ENCODE peak calls at places on chromosome 3, in nine cellular contexts. S is thoracic aorta, P is hepatocyte, F is BE2C, X is neural progenitor cell, G is dorsolateral prefrontal cortex, J is left lung, R is NT2/D1, C is K562. K is an unnamed sample. For H3K27me3, the result is how much of the 10 kb centered on the place peaks cover.

GRCh38 chr3:184814214-184814613 is 2.2 kb downstream of the VPS8 start:
- DNase-seq in G (no peak), R (no peak), F (no peak), X (no peak), S (no peak), C (no peak), J (no peak), P (no peak), K (no peak)

GRCh38 chr3:197790033-197790432 is 1.0 kb upstream of the LRCH3 start:
- DNase-seq in X (no peak), F (no peak), R (no peak), J (no peak), S (no peak), G (no peak), P (no peak), C (no peak), K (no peak)

GRCh38 chr3:20924646-20925395 is 738.8 kb upstream of the SGO1 start:
- DNase-seq in F (no peak), J (no peak), S (no peak), G (no peak), X (no peak), P (no peak), R (no peak), C (no peak), K (peak)

GRCh38 chr3:134929976-134930375 is 134.9 kb downstream of the EPHB1 start:
- DNase-seq in P (no peak), G (no peak), X (no peak), R (no peak), S (no peak), C (no peak), F (no peak), J (no peak), K (no peak)

GRCh38 chr3:120798346-120798745 is 55.8 kb downstream of the GTF2E1 start:
- DNase-seq in G (no peak), X (no peak), R (no peak), J (no peak), C (no peak), P (no peak), F (no peak), S (no peak), K (no peak)

GRCh38 chr3:107198522-107199271 is 178.5 kb upstream of the CCDC54 start:
- DNase-seq in S (no peak), X (no peak), C (no peak), G (peak), R (no peak), F (peak), J (no peak), P (no peak), K (no peak)

GRCh38 chr3:188534633-188535032 is 380.7 kb downstream of the LPP start:
- DNase-seq in S (no peak), J (no peak), F (no peak), R (no peak), P (no peak), G (no peak), X (no peak), C (no peak), K (no peak)

GRCh38 chr3:41450416-41451231 is 251.3 kb downstream of the CTNNB1 start:
- DNase-seq in S (no peak), F (no peak), J (no peak), R (peak), G (no peak), P (peak), X (peak), C (no peak), K (no peak)

GRCh38 chr3:186815490-186815889 is 9.2 kb upstream of the RFC4 start:
- DNase-seq in G (no peak), F (no peak), C (peak), S (no peak), P (no peak), R (no peak), X (no peak), J (no peak), K (no peak)

GRCh38 chr3:186315581-186316354 is 46.3 kb downstream of the DGKG start:
- DNase-seq in S (no peak), J (no peak), F (no peak), G (no peak), C (no peak), P (no peak), X (no peak), R (no peak), K (no peak)

GRCh38 chr3:128334086-128334650 is 132.5 kb downstream of the DNAJB8 start:
- DNase-seq in P (no peak), S (no peak), R (no peak), F (no peak), J (no peak), X (no peak), G (peak), C (no peak), K (no peak)

GRCh38 chr3:195385526-195385925 is 57.3 kb downstream of the ACAP2 start:
- DNase-seq in G (no peak), C (no peak), X (peak), F (no peak), J (no peak), S (no peak), R (peak), P (no peak), K (peak)

GRCh38 chr3:177681156-177681555 is 483.9 kb upstream of the TBL1XR1 start:
- DNase-seq in S (no peak), X (no peak), F (no peak), C (no peak), R (no peak), P (no peak), G (no peak), J (no peak), K (no peak)

GRCh38 chr3:193865339-193865738 is 270.6 kb upstream of the HES1 start:
- DNase-seq in X (no peak), J (no peak), R (no peak), C (no peak), P (no peak), S (no peak), F (no peak), G (no peak), K (no peak)
- H3K27me3 ChIP-seq in X (under half), J (under half), R (under half), C (under half), P (under half), S (under half), F (under half), G (under half), K (under half)

GRCh38 chr3:9161811-9162210 is 87.6 kb downstream of the SRGAP3 start:
- DNase-seq in J (no peak), G (no peak), P (no peak), R (no peak), S (no peak), C (no peak), X (no peak), F (no peak), K (no peak)

GRCh38 chr3:9158865-9159630 is 90.4 kb downstream of the SRGAP3 start:
- DNase-seq in R (no peak), F (no peak), X (no peak), P (peak), G (no peak), C (peak), J (no peak), S (no peak), K (no peak)

GRCh38 chr3:9157651-9158383 is 91.6 kb downstream of the SRGAP3 start:
- DNase-seq in F (no peak), C (no peak), J (no peak), X (peak), P (no peak), G (no peak), S (no peak), R (no peak), K (no peak)

GRCh38 chr3:9163289-9163688 is 86.2 kb downstream of the SRGAP3 start:
- DNase-seq in P (no peak), X (no peak), R (no peak), G (no peak), C (no peak), J (no peak), S (no peak), F (no peak), K (no peak)

GRCh38 chr3:9161298-9161697 is 88.1 kb downstream of the SRGAP3 start:
- DNase-seq in P (no peak), C (no peak), R (no peak), S (no peak), G (no peak), J (no peak), F (no peak), X (no peak), K (no peak)
- H3K27me3 ChIP-seq in P (under half), C (under half), R (under half), S (under half), G (under half), J (under half), F (under half), X (under half), K (under half)

GRCh38 chr3:115624029-115624645 is 827 bp downstream of the GAP43 start:
- DNase-seq in G (no peak), J (no peak), X (peak), C (no peak), S (no peak), P (no peak), R (no peak), F (peak), K (no peak)

GRCh38 chr3:115626006-115626409 is 2.7 kb downstream of the GAP43 start:
- DNase-seq in F (peak), S (no peak), G (no peak), P (no peak), J (no peak), X (no peak), C (no peak), R (no peak), K (no peak)

GRCh38 chr3:115623414-115623868 is at the start of gene GAP43:
- DNase-seq in S (no peak), G (peak), C (no peak), R (peak), F (peak), X (peak), J (peak), P (peak), K (peak)

GRCh38 chr3:115626711-115627110 is 3.4 kb downstream of the GAP43 start:
- DNase-seq in F (no peak), P (no peak), S (no peak), C (no peak), R (no peak), G (no peak), X (peak), J (no peak), K (no peak)

DNA sequence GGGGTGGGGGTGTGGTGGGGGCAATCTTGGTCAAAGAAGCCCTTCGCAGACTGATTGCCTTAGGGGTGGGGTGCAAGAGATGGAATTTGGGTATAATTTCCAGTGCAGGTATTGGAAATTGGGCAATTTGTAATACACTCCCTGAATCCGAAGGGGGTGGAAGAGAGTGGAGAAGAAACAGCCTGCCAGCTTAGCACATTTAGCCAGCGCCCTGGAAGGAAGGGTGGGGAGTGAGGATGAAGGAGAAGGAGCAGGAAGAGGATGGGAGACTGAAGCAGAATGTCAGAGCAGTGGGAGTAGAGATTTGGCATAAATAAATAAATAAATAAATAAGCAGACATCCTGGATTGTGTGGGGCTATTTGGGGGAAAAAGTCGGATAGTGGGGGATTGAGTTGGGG is 1.6 kb downstream of the GAP43 start:
- DNase-seq in C (no peak), G (no peak), F (no peak), R (no peak), P (no peak), S (no peak), J (no peak), X (peak), K (no peak)
- H3K27me3 ChIP-seq in C (under half), G (under half), F (under half), R (under half), P (under half), S (under half), J (under half), X (under half), K (half or more)

DNA sequence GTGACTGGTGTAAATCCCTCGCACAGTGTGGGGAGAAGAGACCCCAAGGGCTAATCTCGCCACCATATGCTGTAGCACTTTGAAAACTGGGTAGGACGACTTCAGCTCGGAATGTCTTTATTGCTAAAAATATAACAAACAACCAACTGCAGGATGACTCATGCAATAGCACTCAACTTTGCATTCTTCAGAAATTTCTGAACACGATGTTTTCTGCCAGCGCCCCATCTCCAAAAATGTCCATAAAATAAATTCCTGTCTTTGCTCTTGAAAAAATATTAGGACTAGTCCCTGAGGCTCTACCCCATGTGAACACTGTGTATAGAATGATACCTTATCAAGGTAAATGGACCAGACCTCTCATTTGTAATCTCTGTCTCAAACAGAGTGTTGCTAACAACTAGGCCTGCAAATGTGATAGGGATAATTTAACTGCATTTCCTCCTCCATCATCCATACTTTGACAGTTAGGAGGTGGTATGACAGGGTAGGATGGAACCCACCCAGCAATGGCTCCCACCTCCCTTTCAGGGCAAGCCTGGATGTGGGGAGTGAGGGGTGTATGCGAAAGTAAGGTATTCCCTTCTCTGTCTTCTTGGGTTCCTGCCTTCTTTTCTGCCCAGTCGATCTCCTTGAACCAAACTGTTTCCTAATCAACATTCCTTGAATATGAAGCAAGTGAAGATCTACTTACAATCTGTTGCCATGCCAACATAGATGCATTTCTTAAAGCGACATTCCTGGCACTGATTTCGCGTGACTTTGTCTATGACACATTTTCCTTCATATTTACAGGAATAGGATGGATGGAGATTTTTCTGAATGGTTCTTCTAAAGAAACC is 201.1 kb downstream of the NR1D2 start:
- DNase-seq in X (no peak), P (peak), R (no peak), S (no peak), J (no peak), F (no peak), C (no peak), G (no peak), K (peak)
- H3K27me3 ChIP-seq in X (under half), P (under half), R (under half), S (under half), J (under half), F (under half), C (under half), G (under half), K (under half)